ENCODE peak calls at places on chromosomes 16 and 17, in nine cellular contexts. G, N, I, A, S, T, D, E and L are unnamed samples.

GRCh38 chr17:71023631-71024030 is 854.3 kb downstream of the KCNJ2 start:
- DNase-seq in E (peak), D (no peak), I (no peak), G (no peak), T (no peak), A (no peak), N (no peak), S (no peak), L (no peak)

GRCh38 chr17:81231766-81232581 is 6.9 kb downstream of the TEPSIN start:
- DNase-seq in E (no peak), A (no peak), T (no peak), S (no peak), D (no peak), I (no peak), G (no peak), N (no peak), L (no peak)

GRCh38 chr16:88274847-88275246 is 107.9 kb upstream of the ZNF469 start:
- DNase-seq in I (no peak), N (peak), A (no peak), D (no peak), G (no peak), T (no peak), S (no peak), E (no peak), L (no peak)

GRCh38 chr16:19196871-19197270 is 28.8 kb downstream of the SYT17 start:
- DNase-seq in S (no peak), G (no peak), D (no peak), I (no peak), N (no peak), A (no peak), T (no peak), E (no peak), L (no peak)

GRCh38 chr17:6476061-6476833 is 32.0 kb downstream of the PIMREG start:
- DNase-seq in A (no peak), G (no peak), T (no peak), S (no peak), I (no peak), N (no peak), D (no peak), E (no peak), L (no peak)

GRCh38 chr17:68775338-68775737 is 174.2 kb upstream of the FAM20A start:
- DNase-seq in A (no peak), E (no peak), T (no peak), I (no peak), G (no peak), S (no peak), N (no peak), D (no peak), L (no peak)

GRCh38 chr16:25636662-25637061 is 55.1 kb upstream of the HS3ST4 start:
- DNase-seq in S (no peak), E (no peak), D (no peak), I (no peak), N (no peak), A (no peak), G (no peak), T (no peak), L (no peak)

GRCh38 chr17:15169676-15170075 is 95.5 kb downstream of the PMP22 start:
- DNase-seq in E (no peak), T (no peak), N (no peak), D (no peak), I (no peak), A (no peak), S (no peak), G (no peak), L (no peak)

GRCh38 chr16:77555781-77556180 is 120.9 kb upstream of the ADAMTS18 start:
- DNase-seq in D (no peak), G (no peak), E (no peak), S (no peak), A (no peak), I (no peak), N (no peak), T (no peak), L (no peak)

GRCh38 chr16:75250809-75251279 is 580 bp downstream of the BCAR1 start:
- DNase-seq in S (no peak), A (no peak), N (no peak), E (peak), G (no peak), I (no peak), D (no peak), T (no peak), L (peak)

GRCh38 chr17:27209316-27209715 is 84.6 kb upstream of the WSB1 start:
- DNase-seq in A (no peak), D (no peak), I (no peak), E (no peak), G (no peak), T (no peak), N (no peak), S (no peak), L (no peak)

GRCh38 chr17:1639549-1639948 is 6.0 kb downstream of the SCARF1 start:
- DNase-seq in A (no peak), I (no peak), D (no peak), G (no peak), S (no peak), E (no peak), T (no peak), N (no peak), L (no peak)

GRCh38 chr17:2435181-2435741 is 34.4 kb upstream of the MNT start:
- DNase-seq in A (peak), G (no peak), I (no peak), D (peak), S (peak), N (no peak), E (no peak), T (peak), L (no peak)